ENCODE peak calls at places on chromosomes 1 and 21, in eight cellular contexts. P, X, Z, Y, O, V, S and D are unnamed samples. For H3K4me1, the result is how much of the 10 kb centered on the place peaks cover.

GRCh38 chr1:6308449-6308848 is 47.6 kb upstream of the GPR153 start:
- DNase-seq in P (no peak), X (no peak), Z (no peak), Y (no peak), O (no peak), V (no peak), S (no peak), D (no peak)

GRCh38 chr21:38784458-38785266 is 21.1 kb upstream of the ETS2 start:
- DNase-seq in P (no peak), X (no peak), Z (no peak), Y (no peak), O (no peak), V (no peak), S (no peak), D (no peak)

GRCh38 chr1:244353572-244354091 is 98.1 kb downstream of the ADSS2 start:
- DNase-seq in P (peak), X (peak), Z (peak), Y (no peak), O (no peak), V (peak), S (peak), D (peak)

GRCh38 chr1:183416850-183417690 is 1.1 kb downstream of the NMNAT2 start:
- DNase-seq in P (no peak), X (no peak), Z (peak), Y (peak), O (no peak), V (peak), S (peak), D (peak)

GRCh38 chr1:113390871-113391642 is 742 bp downstream of the MAGI3 start:
- DNase-seq in P (peak), X (no peak), Z (peak), Y (peak), O (no peak), V (no peak), S (peak), D (peak)

GRCh38 chr1:33762962-33763361 is 100.9 kb upstream of the HMGB4 start:
- DNase-seq in P (no peak), X (no peak), Z (no peak), Y (no peak), O (no peak), V (peak), S (no peak), D (no peak)

GRCh38 chr1:192802406-192802805 is 6.4 kb upstream of the RGS2 start:
- DNase-seq in P (no peak), X (no peak), Z (no peak), Y (no peak), O (no peak), V (no peak), S (no peak), D (no peak)

GRCh38 chr1:230808268-230808872 is 60.0 kb downstream of the C1orf198 start:
- DNase-seq in P (no peak), X (no peak), Z (no peak), Y (peak), O (no peak), V (no peak), S (no peak), D (no peak)

GRCh38 chr1:53552146-53552940 is 93.1 kb downstream of the DMRTB1 start:
- DNase-seq in P (peak), X (no peak), Z (peak), Y (peak), O (no peak), V (peak), S (no peak), D (no peak)

GRCh38 chr1:155931332-155932038 is 2.7 kb downstream of the KHDC4 start:
- DNase-seq in P (peak), X (no peak), Z (no peak), Y (no peak), O (no peak), V (peak), S (no peak), D (peak)

GRCh38 chr1:21511579-21512522 is 2.6 kb downstream of the ALPL start:
- DNase-seq in P (no peak), X (no peak), Z (no peak), Y (no peak), O (no peak), V (peak), S (no peak), D (peak)

GRCh38 chr1:26168410-26169167 is at the start of gene C1orf232:
- DNase-seq in P (no peak), X (no peak), Z (peak), Y (no peak), O (no peak), V (no peak), S (no peak), D (peak)

GRCh38 chr1:38029725-38030511 is 16.7 kb downstream of the POU3F1 start:
- DNase-seq in P (peak), X (no peak), Z (no peak), Y (peak), O (peak), V (peak), S (no peak), D (peak)

GRCh38 chr1:203122159-203122558 is 5.4 kb upstream of the ADORA1 start:
- DNase-seq in P (no peak), X (no peak), Z (no peak), Y (no peak), O (no peak), V (no peak), S (no peak), D (peak)

GRCh38 chr1:113792471-113792870 is 19.8 kb downstream of the RSBN1 start:
- DNase-seq in P (peak), X (no peak), Z (no peak), Y (no peak), O (no peak), V (no peak), S (no peak), D (no peak)

GRCh38 chr21:45852886-45853400 is 128.6 kb upstream of the COL6A1 start:
- DNase-seq in P (no peak), X (no peak), Z (no peak), Y (no peak), O (no peak), V (no peak), S (no peak), D (no peak)

GRCh38 chr1:230047114-230047865 is 19.7 kb upstream of the GALNT2 start:
- DNase-seq in P (peak), X (peak), Z (peak), Y (peak), O (no peak), V (peak), S (no peak), D (no peak)

GRCh38 chr21:15444118-15444960 is 285.4 kb upstream of the USP25 start:
- DNase-seq in P (no peak), X (no peak), Z (no peak), Y (no peak), O (no peak), V (no peak), S (no peak), D (no peak)

DNA sequence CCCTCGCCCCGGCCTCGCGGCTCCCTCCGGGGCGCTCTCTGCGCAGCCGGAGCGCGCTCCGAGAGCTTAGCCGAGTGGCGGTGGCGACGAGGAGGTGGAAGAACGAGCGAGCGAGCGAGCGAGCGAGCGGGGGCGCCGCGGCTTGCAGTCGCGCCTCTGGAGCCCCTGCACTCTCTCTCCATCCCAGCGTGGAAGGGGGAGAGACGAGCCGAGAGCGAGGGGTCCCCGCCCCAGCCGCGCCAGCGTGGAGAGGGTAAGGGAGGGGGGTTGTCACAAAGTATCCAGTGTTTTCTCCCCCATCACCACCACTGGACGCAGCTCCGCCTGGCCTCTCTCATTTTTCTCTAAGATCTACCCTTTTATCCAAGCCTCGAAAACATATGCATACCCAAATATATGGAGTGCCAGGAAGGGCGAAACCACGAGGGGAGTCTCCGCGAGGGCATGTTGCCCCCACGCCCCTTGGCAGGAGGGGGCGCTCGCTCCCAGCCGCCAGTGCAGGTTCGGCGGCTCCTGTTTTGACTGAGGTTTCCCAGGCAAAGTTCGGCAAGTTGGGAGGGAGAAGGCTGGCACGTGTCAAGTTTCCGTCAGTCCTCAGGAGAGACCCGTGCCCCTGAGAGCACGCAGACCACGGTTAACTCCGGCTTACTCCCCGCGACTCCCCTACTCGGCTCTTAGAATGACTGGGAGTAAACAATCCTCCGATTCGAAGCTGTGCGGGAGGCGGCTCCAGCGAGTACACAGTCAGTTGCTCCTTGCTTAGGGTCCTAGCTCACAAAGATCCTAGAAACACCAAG is 569 bp upstream of the DAB1 start:
- DNase-seq in P (no peak), X (no peak), Z (peak), Y (peak), O (no peak), V (peak), S (peak), D (peak)
- H3K4me2 ChIP-seq in P (no peak), X (no peak), Z (peak), Y (peak), O (no peak), V (peak), S (no peak), D (peak)

DNA sequence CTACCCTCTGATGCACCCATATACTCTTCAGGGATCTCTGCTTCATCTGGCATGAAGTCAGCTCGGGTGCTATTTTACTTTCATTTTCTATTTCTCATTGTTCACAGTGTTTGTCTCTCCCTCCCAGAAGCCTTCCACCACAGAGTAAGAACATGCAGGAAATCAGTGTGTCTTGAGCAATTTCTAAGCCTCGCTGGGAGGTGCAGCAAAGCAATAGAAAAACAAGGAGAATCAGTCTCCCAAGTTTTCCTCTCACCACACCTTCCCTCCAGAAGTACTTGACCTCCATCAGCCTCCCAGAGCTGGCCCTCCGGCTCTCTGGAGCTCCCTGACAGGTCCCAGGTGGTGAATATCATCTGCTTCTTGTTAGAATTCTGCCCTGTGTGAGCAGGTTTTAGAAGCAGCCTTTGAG is 594.7 kb upstream of the CAMK1G start:
- DNase-seq in P (peak), X (no peak), Z (no peak), Y (no peak), O (peak), V (peak), S (no peak), D (peak)
- H2AFZ ChIP-seq in P (peak), X (no peak), Z (no peak), Y (no peak), O (peak), V (peak), S (no peak), D (peak)

DNA sequence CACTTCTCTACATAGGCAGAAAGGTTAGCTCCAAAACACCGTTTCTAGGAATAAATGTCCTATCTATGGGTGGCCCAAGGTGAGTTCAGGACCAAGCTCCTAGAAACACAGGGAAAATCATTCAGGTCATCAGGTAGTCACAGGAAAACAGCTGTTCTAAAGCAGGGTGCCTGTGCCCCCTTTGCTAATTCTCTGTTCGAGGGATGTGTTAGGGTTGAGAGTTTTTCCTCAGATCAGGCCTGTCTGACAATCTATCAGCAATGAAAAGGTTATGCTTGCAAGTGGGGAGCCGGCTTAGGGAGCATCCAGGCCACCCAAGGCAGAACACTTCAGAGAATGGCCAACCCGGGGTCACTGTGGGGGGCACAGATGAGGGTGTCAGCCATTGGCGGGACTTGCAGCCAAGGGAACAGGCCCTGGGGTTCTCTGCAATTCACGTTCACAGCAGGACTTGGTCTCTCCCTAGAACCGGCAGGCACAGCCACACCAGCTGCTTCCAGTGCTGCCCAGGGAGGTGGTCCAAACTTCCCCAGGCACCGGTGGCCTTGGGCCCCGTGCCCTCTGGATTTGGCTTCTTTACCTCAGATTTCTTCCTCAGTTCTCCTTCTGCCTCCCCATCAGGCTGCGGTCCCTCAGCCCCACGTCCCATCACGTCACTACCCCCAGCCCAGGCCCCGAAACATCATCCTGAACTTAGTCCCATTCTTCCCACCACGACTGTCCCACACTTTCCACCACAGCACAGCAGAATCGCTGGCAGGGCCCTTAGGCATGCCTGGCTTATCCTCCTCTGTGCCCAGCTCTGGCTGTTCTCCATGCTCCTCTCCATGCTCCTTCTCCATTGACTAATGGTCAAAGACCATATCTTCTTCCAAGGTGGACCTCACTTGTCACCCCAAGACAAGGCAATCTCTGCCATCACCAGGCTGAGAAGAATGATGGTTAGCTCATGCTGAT is 11.0 kb downstream of the CD2 start:
- DNase-seq in P (no peak), X (no peak), Z (no peak), Y (no peak), O (no peak), V (no peak), S (no peak), D (no peak)
- H3K4me1 ChIP-seq in P (under half), X (under half), Z (under half), Y (under half), O (under half), V (under half), S (under half), D (under half)

DNA sequence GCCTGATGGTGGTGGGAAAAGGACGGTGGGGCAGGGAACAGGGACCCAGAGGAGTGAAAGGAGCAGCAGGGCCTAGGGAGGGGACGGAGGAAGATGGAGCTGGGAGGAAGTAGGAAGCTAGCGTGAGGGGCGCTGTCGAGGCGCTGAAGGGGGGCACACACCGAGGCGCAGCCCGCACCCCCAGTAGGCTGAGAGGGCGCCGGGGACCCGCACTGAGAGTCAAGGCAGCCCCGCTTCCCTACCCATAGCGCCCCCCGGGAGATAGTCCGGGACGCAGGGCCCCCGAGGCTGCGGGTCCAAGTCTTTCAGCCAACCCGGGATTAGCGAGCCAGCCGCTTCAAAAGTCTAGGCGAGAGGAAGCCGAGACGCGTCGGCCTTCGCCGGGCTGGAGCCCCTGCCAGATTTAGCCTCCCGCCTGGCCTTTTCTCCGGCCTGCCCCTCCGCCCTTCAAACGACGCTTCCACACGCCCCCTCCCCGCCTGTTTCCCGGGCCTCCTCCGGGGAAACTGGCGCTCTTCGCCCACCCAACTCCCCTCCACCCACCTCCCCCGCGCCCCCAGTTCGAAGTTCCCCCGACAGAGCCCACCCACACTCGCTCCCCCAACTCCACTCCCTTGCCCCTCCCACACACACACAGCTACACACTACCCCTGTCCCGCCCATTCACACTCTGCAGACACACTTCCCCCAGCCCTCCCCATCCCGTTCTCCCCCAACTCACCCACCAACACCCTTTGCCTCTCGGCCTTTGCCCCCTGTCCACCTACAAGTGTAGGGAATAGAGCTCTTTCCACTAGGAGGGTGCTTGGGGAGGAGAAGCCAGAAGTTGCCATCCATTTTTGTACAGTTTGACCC is 7.8 kb upstream of the PROX1 start:
- DNase-seq in P (no peak), X (no peak), Z (peak), Y (peak), O (no peak), V (no peak), S (no peak), D (peak)
- H3K4me2 ChIP-seq in P (no peak), X (no peak), Z (peak), Y (peak), O (no peak), V (peak), S (no peak), D (no peak)

GRCh38 chr1:101283443-101283842 is 46.6 kb downstream of the S1PR1 start:
- DNase-seq in P (no peak), X (no peak), Z (peak), Y (no peak), O (no peak), V (no peak), S (peak), D (no peak)

GRCh38 chr1:101284622-101285218 is 47.9 kb downstream of the S1PR1 start:
- DNase-seq in P (no peak), X (no peak), Z (no peak), Y (no peak), O (no peak), V (no peak), S (no peak), D (no peak)

GRCh38 chr1:101280942-101281654 is 44.3 kb downstream of the S1PR1 start:
- DNase-seq in P (no peak), X (no peak), Z (no peak), Y (no peak), O (no peak), V (no peak), S (no peak), D (no peak)

GRCh38 chr1:101284021-101284420 is 47.2 kb downstream of the S1PR1 start:
- DNase-seq in P (no peak), X (no peak), Z (peak), Y (no peak), O (no peak), V (no peak), S (no peak), D (no peak)

DNA sequence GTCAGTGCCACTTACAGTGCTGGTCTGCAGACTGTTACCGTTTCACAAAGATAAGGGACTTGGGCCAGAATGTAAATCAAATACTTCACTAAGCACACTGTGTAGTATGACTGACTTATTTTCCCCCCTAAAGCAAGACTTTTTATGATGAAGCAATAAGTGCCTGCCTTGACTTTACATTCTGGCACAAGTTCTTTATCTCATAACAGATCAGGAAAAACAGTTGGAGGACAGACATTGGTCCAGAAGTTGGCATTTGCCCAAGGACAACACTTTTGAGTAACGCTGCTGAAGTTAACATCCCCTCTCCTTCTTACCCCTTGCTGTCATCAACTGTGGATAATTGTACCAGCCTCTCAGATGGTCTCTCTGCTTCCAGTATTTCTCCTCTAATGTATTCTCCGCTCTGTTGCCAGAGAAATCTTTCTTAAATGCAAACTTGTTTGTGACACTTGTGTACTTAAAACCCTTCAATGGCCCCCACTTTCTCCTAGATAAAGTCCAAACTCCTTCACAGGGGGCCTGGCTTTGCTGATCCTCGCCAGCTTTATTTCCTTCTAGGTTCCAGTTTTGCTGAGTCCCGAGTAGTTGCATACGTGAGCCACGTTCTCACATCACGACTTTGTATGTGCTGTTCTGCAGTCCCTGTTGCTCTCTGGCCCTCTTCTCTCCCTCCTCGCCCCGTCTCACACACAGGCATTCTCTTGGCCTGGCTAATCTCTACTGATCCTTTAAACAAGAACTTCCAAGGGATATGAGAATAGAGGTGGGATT is 45.7 kb downstream of the S1PR1 start:
- DNase-seq in P (no peak), X (no peak), Z (peak), Y (no peak), O (no peak), V (peak), S (no peak), D (no peak)
- H2AFZ ChIP-seq in P (no peak), X (no peak), Z (peak), Y (no peak), O (no peak), V (no peak), S (no peak), D (no peak)

GRCh38 chr1:225870883-225871282 is 11.3 kb downstream of the TMEM63A start:
- DNase-seq in P (no peak), X (no peak), Z (no peak), Y (no peak), O (no peak), V (no peak), S (no peak), D (no peak)
- H3K4me1 ChIP-seq in P (half or more), X (under half), Z (under half), Y (under half), O (under half), V (under half), S (under half), D (under half)

GRCh38 chr1:87148670-87149069 is 180.0 kb upstream of the LMO4 start:
- DNase-seq in P (no peak), X (no peak), Z (no peak), Y (no peak), O (no peak), V (no peak), S (no peak), D (peak)

GRCh38 chr1:87154351-87154750 is 174.3 kb upstream of the LMO4 start:
- DNase-seq in P (no peak), X (no peak), Z (no peak), Y (no peak), O (no peak), V (peak), S (no peak), D (no peak)

GRCh38 chr1:87149166-87150065 is 179.3 kb upstream of the LMO4 start:
- DNase-seq in P (peak), X (no peak), Z (no peak), Y (no peak), O (no peak), V (peak), S (no peak), D (peak)

GRCh38 chr1:87150143-87150542 is 178.5 kb upstream of the LMO4 start:
- DNase-seq in P (no peak), X (no peak), Z (no peak), Y (no peak), O (no peak), V (no peak), S (no peak), D (no peak)

GRCh38 chr1:87151500-87152421 is 176.9 kb upstream of the LMO4 start:
- DNase-seq in P (no peak), X (no peak), Z (peak), Y (peak), O (peak), V (peak), S (peak), D (peak)
- H3K4me2 ChIP-seq in P (no peak), X (no peak), Z (peak), Y (peak), O (peak), V (peak), S (no peak), D (peak)